ENCODE peak calls at places on chromosomes 12 and 14, in five cellular contexts. R, H, N, L and M are unnamed samples.

GRCh38 chr12:6461401-6462233 is 8.9 kb downstream of the VAMP1 start:
- DNase-seq in N (no peak), R (peak), L (peak), H (no peak), M (no peak)

GRCh38 chr14:55274760-55275159 is 3.5 kb downstream of the FBXO34 start:
- DNase-seq in R (no peak), N (no peak), L (no peak), H (no peak), M (no peak)

GRCh38 chr12:76719171-76719631 is 44.7 kb upstream of the ZDHHC17 start:
- DNase-seq in H (no peak), R (no peak), L (no peak), N (no peak), M (no peak)

GRCh38 chr12:50689437-50689836 is 74.5 kb upstream of the ATF1 start:
- DNase-seq in N (no peak), R (no peak), L (no peak), H (no peak), M (no peak)

GRCh38 chr14:99541677-99542470 is 60.7 kb downstream of the CCNK start:
- DNase-seq in H (no peak), N (no peak), L (no peak), R (no peak), M (no peak)

GRCh38 chr12:78210494-78210860 is 379.8 kb downstream of the NAV3 start:
- DNase-seq in L (no peak), R (no peak), N (no peak), H (no peak), M (no peak)

GRCh38 chr12:76428117-76428516 is 79.9 kb upstream of the BBS10 start:
- DNase-seq in L (no peak), R (no peak), N (no peak), H (no peak), M (no peak)

GRCh38 chr12:23880988-23881387 is 68.5 kb downstream of the SOX5 start:
- DNase-seq in H (no peak), L (no peak), N (no peak), R (no peak), M (no peak)

GRCh38 chr12:52499836-52500560 is 6.9 kb upstream of the KRT6A start:
- DNase-seq in L (no peak), H (no peak), R (no peak), N (no peak), M (no peak)

GRCh38 chr12:39127401-39127800 is 222.0 kb upstream of the CPNE8 start:
- DNase-seq in L (no peak), R (no peak), N (no peak), H (no peak), M (no peak)

GRCh38 chr14:91834571-91834970 is 32.8 kb downstream of the TC2N start:
- DNase-seq in L (no peak), H (no peak), R (no peak), N (no peak), M (no peak)

GRCh38 chr12:124750787-124751471 is 112.7 kb downstream of the SCARB1 start:
- DNase-seq in R (no peak), H (no peak), N (no peak), L (no peak), M (no peak)

GRCh38 chr12:12024958-12025682 is 45.6 kb upstream of the BCL2L14 start:
- DNase-seq in R (no peak), L (peak), N (no peak), H (no peak), M (no peak)

GRCh38 chr12:96636895-96637294 is 147.5 kb downstream of the CFAP54 start:
- DNase-seq in R (no peak), L (no peak), N (no peak), H (no peak), M (no peak)

GRCh38 chr14:95319312-95320075 is at the start of gene CLMN:
- DNase-seq in H (no peak), L (no peak), N (no peak), R (no peak), M (no peak)

GRCh38 chr14:76720382-76720813 is 40.9 kb upstream of the VASH1 start:
- DNase-seq in H (peak), R (no peak), L (peak), N (peak), M (no peak)

GRCh38 chr12:46983959-46984833 is 95.2 kb upstream of the PCED1B start:
- DNase-seq in N (no peak), L (peak), R (no peak), H (no peak), M (no peak)

GRCh38 chr12:50635356-50635755 is 128.5 kb upstream of the ATF1 start:
- DNase-seq in L (no peak), N (no peak), R (no peak), H (no peak), M (no peak)

GRCh38 chr14:33911046-33911445 is 39.8 kb downstream of the EGLN3 start:
- DNase-seq in L (no peak), H (no peak), N (no peak), R (no peak), M (no peak)

GRCh38 chr14:91647817-91648216 is 84.1 kb downstream of the CATSPERB start:
- DNase-seq in H (no peak), N (no peak), R (no peak), L (no peak), M (no peak)

GRCh38 chr12:98352218-98352811 is 163.1 kb upstream of the TMPO start:
- DNase-seq in R (no peak), L (no peak), N (no peak), H (no peak), M (no peak)

GRCh38 chr12:89565002-89565401 is 39.2 kb upstream of the POC1B start:
- DNase-seq in N (no peak), L (no peak), R (no peak), H (no peak), M (no peak)

GRCh38 chr12:69000540-69001243 is 67.7 kb upstream of the CPM start:
- DNase-seq in L (no peak), H (no peak), N (no peak), R (no peak), M (no peak)

GRCh38 chr12:122895757-122896636 is at the start of gene VPS37B:
- DNase-seq in N (peak), L (no peak), H (peak), R (peak), M (peak)

GRCh38 chr14:51855234-51855633 is 5.2 kb upstream of the GNG2 start:
- DNase-seq in L (no peak), H (no peak), N (no peak), R (no peak), M (no peak)

GRCh38 chr12:122366685-122367475 is 55.6 kb downstream of the CLIP1 start:
- DNase-seq in H (no peak), N (no peak), R (peak), L (no peak), M (no peak)

GRCh38 chr12:123712780-123713319 is 697 bp downstream of the ATP6V0A2 start:
- DNase-seq in H (no peak), L (no peak), R (no peak), N (no peak), M (no peak)

GRCh38 chr12:90953956-90954421 is 987 bp downstream of the CCER1 start:
- DNase-seq in R (no peak), H (no peak), N (no peak), L (no peak), M (no peak)

GRCh38 chr12:6508087-6508486 is 14.2 kb downstream of the NCAPD2 start:
- DNase-seq in N (no peak), H (no peak), L (no peak), R (no peak), M (no peak)

GRCh38 chr14:34302654-34303053 is 159.4 kb downstream of the SPTSSA start:
- DNase-seq in L (no peak), R (no peak), H (no peak), N (no peak), M (no peak)

GRCh38 chr12:76644950-76645349 is 85.4 kb upstream of the OSBPL8 start:
- DNase-seq in R (no peak), N (no peak), H (no peak), L (no peak), M (no peak)

GRCh38 chr14:84404246-84404645 is 1125.7 kb upstream of the FLRT2 start:
- DNase-seq in R (no peak), L (no peak), H (no peak), N (no peak), M (no peak)

GRCh38 chr12:4039927-4040326 is 166.7 kb upstream of the PARP11 start:
- DNase-seq in N (no peak), R (no peak), H (no peak), L (no peak), M (no peak)

GRCh38 chr14:52950410-52950897 is 396 bp downstream of the FERMT2 start:
- DNase-seq in N (peak), R (peak), L (no peak), H (peak), M (peak)

GRCh38 chr14:64123241-64123956 is 170.8 kb downstream of the ESR2 start:
- DNase-seq in N (no peak), H (no peak), L (no peak), R (no peak), M (no peak)

GRCh38 chr12:80056845-80057244 is 42.5 kb upstream of the OTOGL start:
- DNase-seq in H (no peak), L (no peak), R (no peak), N (no peak), M (no peak)

GRCh38 chr12:810635-811415 is 58.4 kb downstream of the WNK1 start:
- DNase-seq in R (no peak), H (no peak), L (no peak), N (no peak), M (no peak)

GRCh38 chr12:108381793-108382436 is 42.8 kb upstream of the CMKLR1 start:
- DNase-seq in H (no peak), L (no peak), N (no peak), R (no peak), M (no peak)